ENCODE peak calls at places on chromosomes 7 and 10, in eight cellular contexts. Q, H, B, E, J, R, X and U are unnamed samples.

GRCh38 chr7:95213809-95214492 is 110.4 kb downstream of the PON1 start:
- DNase-seq in Q (no peak), H (peak), B (no peak), E (peak), J (no peak), R (peak), X (no peak), U (no peak)

GRCh38 chr7:91798425-91798824 is 82.1 kb downstream of the MTERF1 start:
- DNase-seq in Q (no peak), H (no peak), B (no peak), E (no peak), J (no peak), R (no peak), X (no peak), U (no peak)

GRCh38 chr7:44767134-44767911 is 18.7 kb downstream of the ZMIZ2 start:
- DNase-seq in Q (no peak), H (no peak), B (no peak), E (no peak), J (no peak), R (no peak), X (no peak), U (no peak)

GRCh38 chr10:125982256-125982948 is 86.0 kb downstream of the FANK1 start:
- DNase-seq in Q (no peak), H (peak), B (peak), E (no peak), J (peak), R (peak), X (peak), U (peak)

GRCh38 chr7:455110-455928 is 64.3 kb downstream of the PDGFA start:
- DNase-seq in Q (peak), H (no peak), B (peak), E (peak), J (no peak), R (peak), X (no peak), U (no peak)

GRCh38 chr10:61840403-61840802 is 61.1 kb upstream of the ARID5B start:
- DNase-seq in Q (no peak), H (no peak), B (no peak), E (no peak), J (no peak), R (no peak), X (no peak), U (no peak)

GRCh38 chr7:151711906-151712771 is 164.8 kb downstream of the PRKAG2 start:
- DNase-seq in Q (peak), H (no peak), B (no peak), E (peak), J (no peak), R (no peak), X (no peak), U (no peak)

GRCh38 chr10:73655990-73656298 is at the start of gene SYNPO2L:
- DNase-seq in Q (no peak), H (no peak), B (no peak), E (peak), J (no peak), R (no peak), X (no peak), U (no peak)

GRCh38 chr7:41238851-41239331 is 464.0 kb downstream of the INHBA start:
- DNase-seq in Q (no peak), H (peak), B (peak), E (no peak), J (no peak), R (no peak), X (no peak), U (no peak)

GRCh38 chr7:34158754-34159153 is 253.4 kb downstream of the BMPER start:
- DNase-seq in Q (no peak), H (no peak), B (no peak), E (peak), J (no peak), R (no peak), X (peak), U (no peak)

GRCh38 chr10:69908071-69908470 is 106.4 kb downstream of the COL13A1 start:
- DNase-seq in Q (no peak), H (no peak), B (no peak), E (no peak), J (no peak), R (no peak), X (no peak), U (no peak)

GRCh38 chr10:69955897-69956832 is 96.5 kb upstream of the MACROH2A2 start:
- DNase-seq in Q (no peak), H (no peak), B (peak), E (no peak), J (no peak), R (no peak), X (no peak), U (no peak)

DNA sequence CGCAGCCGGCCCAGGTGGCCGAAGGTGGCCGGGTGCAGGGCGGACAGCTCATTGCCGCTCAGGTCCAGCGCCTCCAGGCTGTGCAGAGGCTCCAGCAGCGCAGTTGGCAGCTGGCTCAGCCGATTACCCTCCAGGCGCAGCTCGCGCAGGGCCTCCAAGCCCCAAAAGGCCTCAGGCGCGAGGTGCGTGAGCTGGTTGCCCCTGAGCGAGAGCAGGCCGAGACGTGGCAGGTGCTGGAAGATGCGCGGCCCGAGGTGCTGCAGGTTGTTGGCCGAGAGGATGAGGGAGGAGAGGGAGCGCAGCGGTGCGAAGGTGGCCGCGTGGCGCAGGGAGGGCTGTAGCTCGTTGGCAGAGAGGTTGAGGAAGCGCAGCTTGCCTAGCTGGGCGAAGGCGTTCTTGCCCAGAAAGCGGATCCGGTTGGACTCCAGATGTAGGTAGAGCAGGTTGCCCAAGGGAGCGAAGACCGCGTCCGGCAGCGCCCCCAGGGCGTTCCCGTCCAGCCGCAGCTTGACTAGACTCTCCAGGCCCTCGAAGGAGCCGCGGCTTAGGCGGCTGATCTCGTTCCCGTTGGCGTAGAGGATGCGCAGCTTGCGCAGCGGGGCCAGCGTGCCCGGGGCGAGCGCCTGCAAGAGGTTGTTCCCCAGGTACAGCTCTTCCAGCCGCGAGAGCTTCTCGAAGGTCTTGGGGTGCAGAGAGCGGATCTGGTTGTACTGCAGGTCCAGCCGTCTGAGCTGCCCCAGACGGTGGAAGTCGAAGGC is 887 bp downstream of the TRIL start:
- DNase-seq in Q (no peak), H (peak), B (no peak), E (peak), J (no peak), R (peak), X (peak), U (no peak)
- TF ChIP-seq CTCF in Q (no peak), H (no peak), B (no peak), E (no peak), J (no peak), R (no peak), X (no peak), U (no peak)

GRCh38 chr7:157873181-157873580 is 536.4 kb downstream of the DNAJB6 start:
- DNase-seq in Q (no peak), H (no peak), B (no peak), E (no peak), J (no peak), R (no peak), X (no peak), U (no peak)

GRCh38 chr7:157874870-157875229 is 538.0 kb downstream of the DNAJB6 start:
- DNase-seq in Q (no peak), H (no peak), B (no peak), E (no peak), J (no peak), R (no peak), X (no peak), U (no peak)

GRCh38 chr7:157874208-157874816 is 537.5 kb downstream of the DNAJB6 start:
- DNase-seq in Q (no peak), H (no peak), B (no peak), E (no peak), J (no peak), R (no peak), X (no peak), U (no peak)

GRCh38 chr7:157872447-157872846 is 535.6 kb downstream of the DNAJB6 start:
- DNase-seq in Q (no peak), H (no peak), B (no peak), E (no peak), J (no peak), R (no peak), X (no peak), U (no peak)

DNA sequence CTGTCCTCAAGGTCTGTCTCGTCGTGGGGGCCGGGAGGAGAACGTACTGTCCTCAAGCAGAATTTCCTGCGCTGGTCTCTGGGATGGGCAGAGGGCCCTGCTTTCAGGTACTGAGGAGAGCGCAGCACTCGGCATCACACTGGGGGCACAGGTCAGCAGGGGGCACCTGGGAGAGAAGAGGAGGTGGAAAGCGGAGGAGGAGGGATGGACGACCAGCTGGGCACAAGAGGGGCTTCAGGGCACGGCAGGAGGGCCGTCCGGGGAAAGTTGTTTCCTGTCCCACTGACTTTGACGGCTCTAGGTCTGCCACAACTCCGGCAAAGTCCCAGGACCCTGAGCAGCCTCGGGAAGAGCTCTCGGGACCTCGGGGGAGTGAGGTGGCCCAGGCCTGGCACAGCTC is 536.9 kb downstream of the DNAJB6 start:
- DNase-seq in Q (no peak), H (no peak), B (no peak), E (no peak), J (no peak), R (no peak), X (no peak), U (no peak)
- TF ChIP-seq CTCF in Q (no peak), H (no peak), B (no peak), E (no peak), J (no peak), R (no peak), X (no peak), U (no peak)

GRCh38 chr7:130734525-130735272 is 692 bp upstream of the KLF14 start:
- DNase-seq in Q (no peak), H (peak), B (no peak), E (no peak), J (no peak), R (no peak), X (no peak), U (no peak)

GRCh38 chr7:130735273-130735716 is 1.3 kb upstream of the KLF14 start:
- DNase-seq in Q (no peak), H (peak), B (no peak), E (no peak), J (no peak), R (no peak), X (no peak), U (no peak)

GRCh38 chr7:130736298-130736900 is 2.4 kb upstream of the KLF14 start:
- DNase-seq in Q (no peak), H (no peak), B (no peak), E (no peak), J (no peak), R (no peak), X (no peak), U (no peak)

GRCh38 chr7:130733866-130734524 is at the start of gene KLF14:
- DNase-seq in Q (peak), H (no peak), B (peak), E (peak), J (no peak), R (peak), X (peak), U (peak)

DNA sequence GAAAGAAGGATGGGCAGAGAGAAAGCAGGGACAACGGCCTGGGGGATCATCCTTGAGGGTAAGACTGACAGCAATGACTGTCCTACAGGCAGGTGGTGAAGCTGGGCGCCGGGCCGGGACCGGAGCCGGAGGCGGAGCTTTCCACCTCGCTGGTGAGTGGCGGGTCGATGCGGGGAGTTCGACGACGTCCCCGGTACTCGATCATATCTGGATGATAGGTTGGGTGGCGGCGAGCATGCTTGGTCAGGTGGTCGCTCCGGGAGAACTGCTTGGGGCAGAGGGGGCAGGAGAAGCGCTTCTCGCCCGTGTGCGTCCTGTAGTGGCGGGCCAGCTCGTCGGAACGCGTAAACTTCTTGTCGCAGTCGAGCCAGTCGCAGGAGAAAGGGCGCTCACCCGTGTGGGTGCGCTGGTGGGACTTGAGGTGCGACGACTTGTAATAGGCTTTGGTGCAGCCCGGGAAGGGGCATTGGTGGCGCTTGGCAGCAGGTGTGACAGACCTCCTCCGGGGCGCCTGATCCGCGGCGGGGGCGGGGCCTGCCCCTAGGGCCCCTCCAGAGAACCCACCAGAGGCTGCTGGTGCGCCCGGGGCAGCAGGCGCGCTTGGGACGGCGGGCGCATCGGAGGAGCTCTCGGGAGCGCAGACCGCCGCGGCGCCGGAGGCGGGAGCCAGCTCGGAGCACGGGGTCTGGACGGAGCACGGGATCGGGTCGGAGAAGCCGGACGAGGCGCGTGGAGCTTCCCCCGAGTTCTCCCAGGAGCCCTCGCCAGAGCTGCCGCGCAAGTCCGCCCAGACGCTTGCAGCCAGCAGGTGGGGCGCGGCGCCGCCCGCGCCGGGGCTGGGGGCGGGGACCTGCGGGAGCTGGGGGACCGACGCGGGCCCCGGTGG is 784 bp downstream of the KLF14 start:
- DNase-seq in Q (peak), H (no peak), B (peak), E (peak), J (no peak), R (peak), X (peak), U (peak)
- TF ChIP-seq CTCF in Q (no peak), H (no peak), B (peak), E (no peak), J (no peak), R (no peak), X (peak), U (no peak)

GRCh38 chr10:86889997-86890396 is 67.4 kb downstream of the MMRN2 start:
- DNase-seq in Q (no peak), H (no peak), B (no peak), E (no peak), J (no peak), R (no peak), X (no peak), U (no peak)
- TF ChIP-seq CTCF in Q (no peak), H (no peak), B (no peak), E (no peak), J (no peak), R (no peak), X (no peak), U (no peak)

DNA sequence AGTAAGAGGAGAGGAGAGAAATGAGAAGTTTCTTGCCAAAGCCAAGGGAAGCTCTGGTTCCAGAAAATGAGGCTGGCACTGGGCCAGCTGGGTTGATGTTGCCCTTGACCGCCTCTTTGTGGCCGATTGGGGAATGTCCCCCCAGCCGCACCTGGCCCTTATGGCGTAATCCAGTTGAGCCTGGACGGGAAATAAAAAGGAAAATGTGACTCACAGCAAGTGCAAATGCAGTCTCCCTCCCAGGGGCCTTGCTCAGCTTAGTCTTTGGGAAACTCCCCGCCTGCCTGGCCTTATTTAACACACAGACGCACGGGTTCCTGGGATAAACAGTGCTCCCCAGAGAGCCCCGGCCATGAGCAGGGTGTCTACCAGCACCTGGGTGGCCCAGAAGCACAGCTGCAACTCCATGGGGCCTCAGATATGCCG is 174.8 kb downstream of the KIAA1217 start:
- DNase-seq in Q (peak), H (peak), B (peak), E (peak), J (peak), R (peak), X (peak), U (no peak)
- TF ChIP-seq CTCF in Q (peak), H (peak), B (peak), E (peak), J (peak), R (peak), X (peak), U (no peak)

DNA sequence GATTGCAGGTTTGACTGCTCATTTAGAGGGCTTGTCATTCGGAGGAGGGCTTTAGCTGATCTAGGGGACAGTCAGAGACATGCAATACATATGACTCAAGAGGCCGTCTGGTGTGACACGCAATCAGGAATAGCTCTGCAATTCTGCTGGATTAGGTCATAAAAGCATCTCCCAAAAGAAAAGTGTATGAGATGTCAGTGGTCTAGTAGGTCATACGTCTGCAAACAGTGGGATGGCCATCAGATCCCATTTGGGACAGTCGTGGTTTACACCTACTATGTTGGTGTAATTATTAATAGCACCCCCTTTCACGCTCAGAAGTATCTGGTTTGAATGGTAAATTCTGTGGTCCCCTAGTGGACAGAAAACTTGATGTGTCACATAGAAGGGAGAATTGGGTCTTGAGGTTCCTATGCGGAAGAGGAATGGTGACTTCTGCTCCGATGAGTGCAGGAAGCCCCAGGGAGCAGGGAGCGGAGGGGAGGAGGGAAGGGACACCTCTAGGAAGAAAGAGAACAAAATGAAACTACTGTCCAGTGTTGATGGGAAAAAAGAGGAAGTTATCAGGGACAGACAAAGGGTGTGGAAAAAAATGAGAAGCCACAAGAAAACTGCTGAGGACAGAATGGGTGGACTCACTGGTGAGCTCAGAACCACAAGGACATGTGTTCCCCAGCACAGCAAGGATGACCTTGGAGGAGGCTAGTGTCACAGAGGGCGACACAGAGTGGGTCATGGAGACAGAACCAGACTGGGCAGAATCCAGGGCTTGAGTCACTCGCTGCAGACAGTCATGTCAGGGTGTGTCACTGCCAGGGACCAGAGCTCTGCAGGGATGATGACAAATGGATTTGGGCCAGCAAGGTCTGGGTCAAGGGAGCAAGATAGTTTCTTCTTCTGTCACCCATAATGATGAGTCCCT is 59.9 kb downstream of the MAP3K8 start:
- DNase-seq in Q (no peak), H (peak), B (no peak), E (peak), J (no peak), R (peak), X (no peak), U (no peak)
- TF ChIP-seq CTCF in Q (peak), H (no peak), B (no peak), E (no peak), J (no peak), R (no peak), X (peak), U (no peak)